ENCODE peak calls at places on chromosome 1, in six cellular contexts. One of them, this sample, is unnamed.

GRCh38 chr1:26826261-26827201 is at the start of gene ZDHHC18:
- DNase-seq in fibroblast of the aortic adventitia: peak; percentile 37
- DNase-seq in kidney: peak; percentile 88
- DNase-seq in HFF-Myc: no peak
- DNase-seq in uterus: peak; percentile 72
- DNase-seq in left ventricle myocardium inferior: peak; percentile 73
- DNase-seq in this sample: peak; percentile 43

GRCh38 chr1:16204634-16205332 is 7.7 kb downstream of the ARHGEF19 start:
- DNase-seq in fibroblast of the aortic adventitia: no peak
- DNase-seq in kidney: no peak
- DNase-seq in HFF-Myc: no peak
- DNase-seq in uterus: no peak
- DNase-seq in left ventricle myocardium inferior: no peak
- DNase-seq in this sample: no peak

GRCh38 chr1:226034482-226034881 is 28.0 kb upstream of the H3-3A start:
- DNase-seq in fibroblast of the aortic adventitia: peak; percentile 100
- DNase-seq in kidney: peak; percentile 89
- DNase-seq in HFF-Myc: peak; percentile 29
- DNase-seq in uterus: peak; percentile 68
- DNase-seq in left ventricle myocardium inferior: peak; percentile 83
- DNase-seq in this sample: peak; percentile 97

GRCh38 chr1:212309967-212310366 is 24.8 kb downstream of the PPP2R5A start:
- DNase-seq in fibroblast of the aortic adventitia: no peak
- DNase-seq in kidney: no peak
- DNase-seq in HFF-Myc: no peak
- DNase-seq in uterus: no peak
- DNase-seq in left ventricle myocardium inferior: no peak
- DNase-seq in this sample: no peak

GRCh38 chr1:66258404-66259105 is 275.4 kb upstream of the SGIP1 start:
- DNase-seq in fibroblast of the aortic adventitia: no peak
- DNase-seq in kidney: no peak
- DNase-seq in HFF-Myc: no peak
- DNase-seq in uterus: no peak
- DNase-seq in left ventricle myocardium inferior: no peak
- DNase-seq in this sample: no peak

GRCh38 chr1:79599257-79599656 is 592.7 kb upstream of the ADGRL4 start:
- DNase-seq in fibroblast of the aortic adventitia: peak; percentile 42
- DNase-seq in kidney: no peak
- DNase-seq in HFF-Myc: no peak
- DNase-seq in uterus: no peak
- DNase-seq in left ventricle myocardium inferior: no peak
- DNase-seq in this sample: no peak

GRCh38 chr1:202662081-202662480 is 48.2 kb downstream of the SYT2 start:
- DNase-seq in fibroblast of the aortic adventitia: no peak
- DNase-seq in kidney: no peak
- DNase-seq in HFF-Myc: no peak
- DNase-seq in uterus: no peak
- DNase-seq in left ventricle myocardium inferior: no peak
- DNase-seq in this sample: no peak

GRCh38 chr1:39632491-39633417 is 6.7 kb downstream of the HEYL start:
- DNase-seq in fibroblast of the aortic adventitia: peak; percentile 20
- DNase-seq in kidney: peak; percentile 87
- DNase-seq in HFF-Myc: no peak
- DNase-seq in uterus: peak; percentile 85
- DNase-seq in left ventricle myocardium inferior: peak; percentile 82
- DNase-seq in this sample: peak; percentile 57

GRCh38 chr1:21320410-21321107 is 30.3 kb upstream of the ECE1 start:
- DNase-seq in fibroblast of the aortic adventitia: peak; percentile 61
- DNase-seq in kidney: no peak
- DNase-seq in HFF-Myc: no peak
- DNase-seq in uterus: no peak
- DNase-seq in left ventricle myocardium inferior: no peak
- DNase-seq in this sample: peak; percentile 57

GRCh38 chr1:115655307-115655664 is 13.5 kb downstream of the VANGL1 start:
- DNase-seq in fibroblast of the aortic adventitia: no peak
- DNase-seq in kidney: no peak
- DNase-seq in HFF-Myc: no peak
- DNase-seq in uterus: no peak
- DNase-seq in left ventricle myocardium inferior: no peak
- DNase-seq in this sample: no peak

GRCh38 chr1:39328722-39329121 is 124.2 kb downstream of the MACF1 start:
- DNase-seq in fibroblast of the aortic adventitia: no peak
- DNase-seq in kidney: no peak
- DNase-seq in HFF-Myc: no peak
- DNase-seq in uterus: no peak
- DNase-seq in left ventricle myocardium inferior: no peak
- DNase-seq in this sample: no peak

GRCh38 chr1:38005195-38006007 is at the start of gene FHL3:
- DNase-seq in fibroblast of the aortic adventitia: no peak
- DNase-seq in kidney: peak; percentile 87
- DNase-seq in HFF-Myc: no peak
- DNase-seq in uterus: peak; percentile 83
- DNase-seq in left ventricle myocardium inferior: peak; percentile 84
- DNase-seq in this sample: peak; percentile 73

GRCh38 chr1:11320153-11320936 is 47.3 kb downstream of the UBIAD1 start:
- DNase-seq in fibroblast of the aortic adventitia: no peak
- DNase-seq in kidney: no peak
- DNase-seq in HFF-Myc: no peak
- DNase-seq in uterus: no peak
- DNase-seq in left ventricle myocardium inferior: no peak
- DNase-seq in this sample: no peak

GRCh38 chr1:186155594-186155993 is 219.5 kb downstream of the TPR start:
- DNase-seq in fibroblast of the aortic adventitia: peak; percentile 86
- DNase-seq in kidney: no peak
- DNase-seq in HFF-Myc: peak; percentile 49
- DNase-seq in uterus: no peak
- DNase-seq in left ventricle myocardium inferior: no peak
- DNase-seq in this sample: peak; percentile 86

GRCh38 chr1:32716312-32717126 is 13.9 kb upstream of the SYNC start:
- DNase-seq in fibroblast of the aortic adventitia: no peak
- DNase-seq in kidney: peak; percentile 97
- DNase-seq in HFF-Myc: no peak
- DNase-seq in uterus: peak; percentile 39
- DNase-seq in left ventricle myocardium inferior: peak; percentile 46
- DNase-seq in this sample: peak; percentile 28

GRCh38 chr1:93615201-93616150 is 66.2 kb downstream of the BCAR3 start:
- DNase-seq in fibroblast of the aortic adventitia: peak; percentile 76
- DNase-seq in kidney: no peak
- DNase-seq in HFF-Myc: peak; percentile 53
- DNase-seq in uterus: no peak
- DNase-seq in left ventricle myocardium inferior: no peak
- DNase-seq in this sample: peak; percentile 86

GRCh38 chr1:226723640-226724532 is 15.2 kb downstream of the ITPKB start:
- DNase-seq in fibroblast of the aortic adventitia: peak; percentile 82
- DNase-seq in kidney: no peak
- DNase-seq in HFF-Myc: no peak
- DNase-seq in uterus: peak; percentile 69
- DNase-seq in left ventricle myocardium inferior: no peak
- DNase-seq in this sample: peak; percentile 83

GRCh38 chr1:192453360-192454045 is 122.1 kb upstream of the RGS1 start:
- DNase-seq in fibroblast of the aortic adventitia: peak; percentile 40
- DNase-seq in kidney: no peak
- DNase-seq in HFF-Myc: no peak
- DNase-seq in uterus: no peak
- DNase-seq in left ventricle myocardium inferior: no peak
- DNase-seq in this sample: peak; percentile 38

GRCh38 chr1:173405758-173406344 is 71.3 kb upstream of the PRDX6 start:
- DNase-seq in fibroblast of the aortic adventitia: peak; percentile 56
- DNase-seq in kidney: no peak
- DNase-seq in HFF-Myc: peak; percentile 22
- DNase-seq in uterus: no peak
- DNase-seq in left ventricle myocardium inferior: no peak
- DNase-seq in this sample: peak; percentile 80

GRCh38 chr1:29043270-29043971 is 80.3 kb downstream of the TMEM200B start:
- DNase-seq in fibroblast of the aortic adventitia: peak; percentile 51
- DNase-seq in kidney: no peak
- DNase-seq in HFF-Myc: no peak
- DNase-seq in uterus: no peak
- DNase-seq in left ventricle myocardium inferior: no peak
- DNase-seq in this sample: peak; percentile 49

GRCh38 chr1:65323246-65323645 is 13.9 kb downstream of the DNAJC6 start:
- DNase-seq in fibroblast of the aortic adventitia: no peak
- DNase-seq in kidney: no peak
- DNase-seq in HFF-Myc: no peak
- DNase-seq in uterus: no peak
- DNase-seq in left ventricle myocardium inferior: no peak
- DNase-seq in this sample: no peak

GRCh38 chr1:241356519-241357365 is at the start of gene RGS7:
- DNase-seq in fibroblast of the aortic adventitia: peak; percentile 34
- DNase-seq in kidney: peak; percentile 83
- DNase-seq in HFF-Myc: no peak
- DNase-seq in uterus: peak; percentile 21
- DNase-seq in left ventricle myocardium inferior: peak; percentile 14
- DNase-seq in this sample: peak; percentile 59

GRCh38 chr1:2194319-2194897 is at the start of gene FAAP20:
- DNase-seq in fibroblast of the aortic adventitia: peak; percentile 65
- DNase-seq in kidney: peak; percentile 87
- DNase-seq in HFF-Myc: no peak
- DNase-seq in uterus: no peak
- DNase-seq in left ventricle myocardium inferior: peak; percentile 77
- DNase-seq in this sample: peak; percentile 75

GRCh38 chr1:19814244-19814661 is 830 bp downstream of the RNF186 start:
- DNase-seq in fibroblast of the aortic adventitia: no peak
- DNase-seq in kidney: no peak
- DNase-seq in HFF-Myc: no peak
- DNase-seq in uterus: no peak
- DNase-seq in left ventricle myocardium inferior: no peak
- DNase-seq in this sample: no peak

DNA sequence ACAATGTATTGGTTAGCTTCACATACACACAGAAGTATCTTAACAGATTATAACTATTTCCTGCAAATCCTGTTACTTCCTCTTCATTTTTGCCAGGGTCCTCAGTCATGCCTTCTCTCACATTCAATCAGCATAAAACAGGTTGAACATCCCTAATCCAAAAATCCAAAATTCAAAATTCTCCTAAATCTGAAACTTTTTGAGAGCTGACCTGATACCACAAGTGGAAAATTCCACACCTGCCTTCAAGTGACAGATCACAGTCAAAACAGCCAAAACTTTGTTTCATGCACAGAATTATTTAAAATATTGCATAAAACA is 62.9 kb upstream of the FBXO28 start:
- DNase-seq in fibroblast of the aortic adventitia: no peak
- DNase-seq in kidney: no peak
- DNase-seq in HFF-Myc: no peak
- DNase-seq in uterus: no peak
- DNase-seq in left ventricle myocardium inferior: no peak
- DNase-seq in this sample: no peak
- TF ChIP-seq CTCF in fibroblast of the aortic adventitia: no peak
- TF ChIP-seq CTCF in kidney: no peak
- TF ChIP-seq CTCF in HFF-Myc: no peak
- TF ChIP-seq CTCF in uterus: no peak
- TF ChIP-seq CTCF in left ventricle myocardium inferior: no peak
- TF ChIP-seq CTCF in this sample: no peak

DNA sequence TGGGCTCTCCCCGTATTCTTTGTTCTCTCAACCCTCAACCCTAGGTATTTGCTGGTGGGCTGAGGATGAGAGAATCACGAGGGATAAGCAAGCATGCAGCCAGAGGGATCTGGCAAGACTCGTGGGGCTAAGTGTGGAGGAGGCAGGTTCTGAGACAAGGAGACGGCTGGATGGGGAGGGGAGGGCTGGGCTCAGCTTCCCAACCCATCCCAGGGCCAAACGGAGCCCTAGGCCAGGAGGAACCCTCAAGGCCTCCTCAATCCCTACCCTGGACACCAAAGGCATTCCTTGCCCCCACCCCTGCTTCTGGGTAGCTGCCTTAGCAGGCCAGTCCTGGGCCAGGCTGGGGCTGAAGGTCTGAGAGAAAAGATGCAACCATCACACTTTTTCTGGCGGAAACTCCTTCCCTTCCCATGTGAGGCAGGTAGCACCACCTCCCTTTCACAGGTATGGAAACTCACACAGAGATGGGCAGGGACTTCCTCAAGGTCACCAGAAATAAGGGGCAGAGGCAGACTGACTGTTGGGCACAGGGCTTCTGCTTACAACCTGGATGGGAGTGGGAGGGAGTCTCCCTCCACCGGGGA is 6.2 kb downstream of the MEF2D start:
- DNase-seq in fibroblast of the aortic adventitia: no peak
- DNase-seq in kidney: peak; percentile 48
- DNase-seq in HFF-Myc: no peak
- DNase-seq in uterus: peak; percentile 72
- DNase-seq in left ventricle myocardium inferior: no peak
- DNase-seq in this sample: no peak
- H3K4me3 ChIP-seq in fibroblast of the aortic adventitia: no peak overlapping the region
- H3K4me3 ChIP-seq in kidney: no peak overlapping the region
- H3K4me3 ChIP-seq in HFF-Myc: no peak overlapping the region
- H3K4me3 ChIP-seq in uterus: no peak overlapping the region
- H3K4me3 ChIP-seq in left ventricle myocardium inferior: peak overlapping the region; percentile 98
- H3K4me3 ChIP-seq in this sample: no peak overlapping the region

DNA sequence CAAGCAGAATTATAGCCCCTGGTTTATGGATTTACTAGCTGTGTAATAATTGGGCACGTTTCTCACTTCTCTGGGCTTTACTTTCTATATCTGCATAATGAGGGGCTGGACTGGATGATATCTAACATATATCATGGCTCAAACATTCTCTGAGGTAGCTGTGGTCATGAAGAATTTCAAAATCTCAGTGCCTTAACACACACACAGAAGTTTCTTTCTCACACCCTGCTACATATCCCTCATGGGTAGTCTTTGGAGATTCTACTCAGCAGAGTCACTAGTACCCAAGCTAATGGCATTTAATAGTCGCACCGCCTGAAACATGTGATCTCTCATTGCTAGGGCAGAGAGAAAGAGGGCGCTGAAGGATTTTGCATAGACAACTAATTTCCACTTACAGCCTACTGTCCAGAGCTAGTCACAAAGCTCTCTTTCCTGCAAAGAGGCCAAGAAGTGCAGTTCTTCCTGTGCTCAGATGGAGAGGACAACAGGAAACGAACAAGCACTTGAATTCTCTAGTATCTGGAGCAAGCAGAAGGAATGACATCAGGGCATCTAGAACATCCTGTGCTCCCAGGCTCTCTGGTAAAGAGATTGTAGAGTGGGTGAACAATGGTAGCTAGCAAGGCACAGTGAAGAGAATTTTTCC is 183.5 kb upstream of the PTBP2 start:
- DNase-seq in fibroblast of the aortic adventitia: peak; percentile 79
- DNase-seq in kidney: no peak
- DNase-seq in HFF-Myc: peak; percentile 62
- DNase-seq in uterus: peak; percentile 17
- DNase-seq in left ventricle myocardium inferior: no peak
- DNase-seq in this sample: peak; percentile 95
- TF ChIP-seq CTCF in fibroblast of the aortic adventitia: peak; percentile 14
- TF ChIP-seq CTCF in kidney: no peak
- TF ChIP-seq CTCF in HFF-Myc: peak; percentile 21
- TF ChIP-seq CTCF in uterus: peak; percentile 23
- TF ChIP-seq CTCF in left ventricle myocardium inferior: peak; percentile 47
- TF ChIP-seq CTCF in this sample: peak; percentile 51

DNA sequence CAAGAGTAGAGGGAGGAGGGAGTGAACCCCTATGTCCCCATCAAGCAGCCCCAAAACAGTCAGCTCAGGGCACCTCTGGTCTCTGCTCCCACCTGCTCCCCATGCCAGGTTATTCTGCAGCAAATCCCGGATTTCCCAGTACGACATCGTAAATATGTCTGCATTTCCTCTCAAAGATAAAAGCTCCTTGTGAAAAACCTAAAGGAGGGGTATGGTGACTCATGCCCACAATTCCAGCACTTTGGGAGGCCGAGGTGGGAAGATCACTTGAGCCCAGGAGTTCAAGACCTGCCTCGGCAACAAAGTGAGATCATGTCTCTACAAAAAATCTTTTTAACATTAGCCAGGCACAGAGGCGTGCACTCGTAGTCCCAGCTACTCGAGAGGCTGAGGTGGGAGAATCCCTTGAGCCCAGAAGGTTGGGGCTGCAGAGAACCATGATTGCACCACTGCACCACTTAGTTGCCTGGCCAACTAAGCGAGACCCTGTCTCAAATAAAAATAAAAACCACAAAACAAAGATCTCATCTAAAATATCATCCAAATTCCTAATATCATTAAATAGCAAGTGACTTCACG is 7.1 kb downstream of the ACOT7 start:
- DNase-seq in fibroblast of the aortic adventitia: peak; percentile 28
- DNase-seq in kidney: no peak
- DNase-seq in HFF-Myc: no peak
- DNase-seq in uterus: no peak
- DNase-seq in left ventricle myocardium inferior: no peak
- DNase-seq in this sample: peak; percentile 64
- H3K4me3 ChIP-seq in fibroblast of the aortic adventitia: no peak overlapping the region
- H3K4me3 ChIP-seq in kidney: no peak overlapping the region
- H3K4me3 ChIP-seq in HFF-Myc: no peak overlapping the region
- H3K4me3 ChIP-seq in uterus: no peak overlapping the region
- H3K4me3 ChIP-seq in left ventricle myocardium inferior: no peak overlapping the region
- H3K4me3 ChIP-seq in this sample: no peak overlapping the region